ENCODE peak calls at places on chromosome 5, in six cellular contexts. One of them, this sample, is unnamed.
A peak's percentile ranks its signal among the peaks of the same experiment; 100 is the strongest.

GRCh38 chr5:176438959-176439757 is 9.0 kb upstream of the FAF2 start:
- DNase-seq in EL: peak; percentile 85
- DNase-seq in A172: peak; percentile 85
- DNase-seq in foreskin fibroblast: peak; percentile 82
- DNase-seq in sigmoid colon: no peak
- DNase-seq in stimulated activated CD8-positive, alpha-beta memory T cell treated with anti-CD3 and anti-CD28 coated beads, Interleukin-15, amount 100 ng/mL, for 1 hour: no peak
- DNase-seq in this sample: peak; percentile 85

GRCh38 chr5:124642148-124642547 is 104.3 kb downstream of the ZNF608 start:
- DNase-seq in stimulated activated CD8-positive, alpha-beta memory T cell treated with anti-CD3 and anti-CD28 coated beads, Interleukin-15, amount 100 ng/mL, for 1 hour: no peak
- DNase-seq in A172: no peak
- DNase-seq in foreskin fibroblast: no peak
- DNase-seq in sigmoid colon: no peak
- DNase-seq in EL: no peak
- DNase-seq in this sample: no peak

GRCh38 chr5:53298841-53299240 is 181.6 kb upstream of the FST start:
- DNase-seq in sigmoid colon: no peak
- DNase-seq in foreskin fibroblast: peak; percentile 69
- DNase-seq in EL: no peak
- DNase-seq in stimulated activated CD8-positive, alpha-beta memory T cell treated with anti-CD3 and anti-CD28 coated beads, Interleukin-15, amount 100 ng/mL, for 1 hour: no peak
- DNase-seq in A172: no peak
- DNase-seq in this sample: no peak

GRCh38 chr5:86565197-86565789 is 52.4 kb upstream of the COX7C start:
- DNase-seq in EL: no peak
- DNase-seq in stimulated activated CD8-positive, alpha-beta memory T cell treated with anti-CD3 and anti-CD28 coated beads, Interleukin-15, amount 100 ng/mL, for 1 hour: no peak
- DNase-seq in A172: no peak
- DNase-seq in sigmoid colon: no peak
- DNase-seq in foreskin fibroblast: no peak
- DNase-seq in this sample: no peak

GRCh38 chr5:164832545-164832944 is 1327.1 kb downstream of the MAT2B start:
- DNase-seq in foreskin fibroblast: no peak
- DNase-seq in EL: no peak
- DNase-seq in sigmoid colon: no peak
- DNase-seq in A172: no peak
- DNase-seq in stimulated activated CD8-positive, alpha-beta memory T cell treated with anti-CD3 and anti-CD28 coated beads, Interleukin-15, amount 100 ng/mL, for 1 hour: no peak
- DNase-seq in this sample: no peak

GRCh38 chr5:139974661-139975060 is 68.4 kb downstream of the NRG2 start:
- DNase-seq in stimulated activated CD8-positive, alpha-beta memory T cell treated with anti-CD3 and anti-CD28 coated beads, Interleukin-15, amount 100 ng/mL, for 1 hour: no peak
- DNase-seq in EL: no peak
- DNase-seq in A172: no peak
- DNase-seq in sigmoid colon: no peak
- DNase-seq in foreskin fibroblast: no peak
- DNase-seq in this sample: peak; percentile 33

GRCh38 chr5:169114466-169114865 is 186.5 kb downstream of the SLIT3 start:
- DNase-seq in A172: no peak
- DNase-seq in EL: no peak
- DNase-seq in sigmoid colon: no peak
- DNase-seq in foreskin fibroblast: no peak
- DNase-seq in stimulated activated CD8-positive, alpha-beta memory T cell treated with anti-CD3 and anti-CD28 coated beads, Interleukin-15, amount 100 ng/mL, for 1 hour: no peak
- DNase-seq in this sample: no peak

GRCh38 chr5:153523831-153524230 is 33.4 kb downstream of the GRIA1 start:
- DNase-seq in stimulated activated CD8-positive, alpha-beta memory T cell treated with anti-CD3 and anti-CD28 coated beads, Interleukin-15, amount 100 ng/mL, for 1 hour: no peak
- DNase-seq in foreskin fibroblast: peak; percentile 82
- DNase-seq in sigmoid colon: peak; percentile 76
- DNase-seq in A172: peak; percentile 29
- DNase-seq in EL: peak; percentile 86
- DNase-seq in this sample: no peak

GRCh38 chr5:177378884-177379883 is 5.0 kb upstream of the SLC34A1 start:
- DNase-seq in A172: peak; percentile 68
- DNase-seq in foreskin fibroblast: peak; percentile 69
- DNase-seq in sigmoid colon: no peak
- DNase-seq in EL: peak; percentile 83
- DNase-seq in stimulated activated CD8-positive, alpha-beta memory T cell treated with anti-CD3 and anti-CD28 coated beads, Interleukin-15, amount 100 ng/mL, for 1 hour: no peak
- DNase-seq in this sample: no peak

GRCh38 chr5:132483101-132483500 is 7.5 kb downstream of the IRF1 start:
- DNase-seq in stimulated activated CD8-positive, alpha-beta memory T cell treated with anti-CD3 and anti-CD28 coated beads, Interleukin-15, amount 100 ng/mL, for 1 hour: no peak
- DNase-seq in A172: no peak
- DNase-seq in foreskin fibroblast: no peak
- DNase-seq in EL: no peak
- DNase-seq in sigmoid colon: peak; percentile 35
- DNase-seq in this sample: no peak

GRCh38 chr5:159156839-159157238 is 52.5 kb downstream of the RNF145 start:
- DNase-seq in foreskin fibroblast: peak; percentile 86
- DNase-seq in stimulated activated CD8-positive, alpha-beta memory T cell treated with anti-CD3 and anti-CD28 coated beads, Interleukin-15, amount 100 ng/mL, for 1 hour: no peak
- DNase-seq in sigmoid colon: no peak
- DNase-seq in A172: peak; percentile 74
- DNase-seq in EL: peak; percentile 70
- DNase-seq in this sample: peak; percentile 76

GRCh38 chr5:33827885-33828284 is 63.9 kb downstream of the ADAMTS12 start:
- DNase-seq in foreskin fibroblast: peak; percentile 77
- DNase-seq in A172: peak; percentile 64
- DNase-seq in stimulated activated CD8-positive, alpha-beta memory T cell treated with anti-CD3 and anti-CD28 coated beads, Interleukin-15, amount 100 ng/mL, for 1 hour: no peak
- DNase-seq in EL: peak; percentile 86
- DNase-seq in sigmoid colon: no peak
- DNase-seq in this sample: no peak

GRCh38 chr5:127838661-127839060 is 135.5 kb downstream of the CCDC192 start:
- DNase-seq in foreskin fibroblast: peak; percentile 69
- DNase-seq in stimulated activated CD8-positive, alpha-beta memory T cell treated with anti-CD3 and anti-CD28 coated beads, Interleukin-15, amount 100 ng/mL, for 1 hour: no peak
- DNase-seq in EL: peak; percentile 66
- DNase-seq in A172: peak; percentile 55
- DNase-seq in sigmoid colon: no peak
- DNase-seq in this sample: peak; percentile 86

GRCh38 chr5:149636191-149636860 is 55.0 kb downstream of the ARHGEF37 start:
- DNase-seq in foreskin fibroblast: no peak
- DNase-seq in sigmoid colon: peak; percentile 60
- DNase-seq in EL: no peak
- DNase-seq in stimulated activated CD8-positive, alpha-beta memory T cell treated with anti-CD3 and anti-CD28 coated beads, Interleukin-15, amount 100 ng/mL, for 1 hour: no peak
- DNase-seq in A172: no peak
- DNase-seq in this sample: no peak

GRCh38 chr5:58452566-58453258 is 7.2 kb downstream of the PLK2 start:
- DNase-seq in EL: no peak
- DNase-seq in stimulated activated CD8-positive, alpha-beta memory T cell treated with anti-CD3 and anti-CD28 coated beads, Interleukin-15, amount 100 ng/mL, for 1 hour: no peak
- DNase-seq in A172: no peak
- DNase-seq in foreskin fibroblast: peak; percentile 37
- DNase-seq in sigmoid colon: no peak
- DNase-seq in this sample: no peak

GRCh38 chr5:153445875-153446567 is 44.4 kb upstream of the GRIA1 start:
- DNase-seq in EL: peak; percentile 53
- DNase-seq in foreskin fibroblast: peak; percentile 71
- DNase-seq in sigmoid colon: no peak
- DNase-seq in stimulated activated CD8-positive, alpha-beta memory T cell treated with anti-CD3 and anti-CD28 coated beads, Interleukin-15, amount 100 ng/mL, for 1 hour: no peak
- DNase-seq in A172: no peak
- DNase-seq in this sample: no peak

GRCh38 chr5:158407801-158408200 is 548.9 kb upstream of the CLINT1 start:
- DNase-seq in foreskin fibroblast: no peak
- DNase-seq in EL: no peak
- DNase-seq in sigmoid colon: no peak
- DNase-seq in stimulated activated CD8-positive, alpha-beta memory T cell treated with anti-CD3 and anti-CD28 coated beads, Interleukin-15, amount 100 ng/mL, for 1 hour: no peak
- DNase-seq in A172: no peak
- DNase-seq in this sample: no peak

GRCh38 chr5:179806250-179807045 is at the start of gene MGAT4B:
- DNase-seq in EL: peak; percentile 74
- DNase-seq in A172: no peak
- DNase-seq in foreskin fibroblast: peak; percentile 94
- DNase-seq in stimulated activated CD8-positive, alpha-beta memory T cell treated with anti-CD3 and anti-CD28 coated beads, Interleukin-15, amount 100 ng/mL, for 1 hour: no peak
- DNase-seq in sigmoid colon: peak; percentile 86
- DNase-seq in this sample: peak; percentile 83

GRCh38 chr5:125700380-125700856 is 722.8 kb upstream of the GRAMD2B start:
- DNase-seq in foreskin fibroblast: peak; percentile 23
- DNase-seq in sigmoid colon: no peak
- DNase-seq in EL: no peak
- DNase-seq in A172: no peak
- DNase-seq in stimulated activated CD8-positive, alpha-beta memory T cell treated with anti-CD3 and anti-CD28 coated beads, Interleukin-15, amount 100 ng/mL, for 1 hour: no peak
- DNase-seq in this sample: no peak

GRCh38 chr5:150214289-150214688 is 24.4 kb downstream of the SLC6A7 start:
- DNase-seq in EL: peak; percentile 25
- DNase-seq in stimulated activated CD8-positive, alpha-beta memory T cell treated with anti-CD3 and anti-CD28 coated beads, Interleukin-15, amount 100 ng/mL, for 1 hour: no peak
- DNase-seq in foreskin fibroblast: peak; percentile 50
- DNase-seq in A172: no peak
- DNase-seq in sigmoid colon: no peak
- DNase-seq in this sample: no peak

GRCh38 chr5:15365040-15365439 is 134.9 kb upstream of the FBXL7 start:
- DNase-seq in stimulated activated CD8-positive, alpha-beta memory T cell treated with anti-CD3 and anti-CD28 coated beads, Interleukin-15, amount 100 ng/mL, for 1 hour: no peak
- DNase-seq in A172: no peak
- DNase-seq in sigmoid colon: no peak
- DNase-seq in foreskin fibroblast: peak; percentile 52
- DNase-seq in EL: no peak
- DNase-seq in this sample: no peak

GRCh38 chr5:97528941-97529340 is 345.9 kb upstream of the RIOK2 start:
- DNase-seq in EL: peak; percentile 59
- DNase-seq in sigmoid colon: no peak
- DNase-seq in A172: peak; percentile 42
- DNase-seq in stimulated activated CD8-positive, alpha-beta memory T cell treated with anti-CD3 and anti-CD28 coated beads, Interleukin-15, amount 100 ng/mL, for 1 hour: no peak
- DNase-seq in foreskin fibroblast: peak; percentile 87
- DNase-seq in this sample: no peak

GRCh38 chr5:55694152-55694830 is 17.8 kb downstream of the SLC38A9 start:
- DNase-seq in foreskin fibroblast: peak; percentile 41
- DNase-seq in stimulated activated CD8-positive, alpha-beta memory T cell treated with anti-CD3 and anti-CD28 coated beads, Interleukin-15, amount 100 ng/mL, for 1 hour: no peak
- DNase-seq in sigmoid colon: no peak
- DNase-seq in EL: peak; percentile 40
- DNase-seq in A172: peak; percentile 29
- DNase-seq in this sample: peak; percentile 80

GRCh38 chr5:173625686-173626500 is 9.4 kb upstream of the BOD1 start:
- DNase-seq in foreskin fibroblast: peak; percentile 22
- DNase-seq in sigmoid colon: no peak
- DNase-seq in A172: no peak
- DNase-seq in stimulated activated CD8-positive, alpha-beta memory T cell treated with anti-CD3 and anti-CD28 coated beads, Interleukin-15, amount 100 ng/mL, for 1 hour: no peak
- DNase-seq in EL: peak; percentile 4
- DNase-seq in this sample: no peak

GRCh38 chr5:131355972-131356528 is 92.2 kb downstream of the CDC42SE2 start:
- DNase-seq in foreskin fibroblast: peak; percentile 31
- DNase-seq in stimulated activated CD8-positive, alpha-beta memory T cell treated with anti-CD3 and anti-CD28 coated beads, Interleukin-15, amount 100 ng/mL, for 1 hour: no peak
- DNase-seq in sigmoid colon: no peak
- DNase-seq in EL: peak; percentile 48
- DNase-seq in A172: no peak
- DNase-seq in this sample: no peak

GRCh38 chr5:53039855-53040254 is 50.7 kb downstream of the ITGA2 start:
- DNase-seq in foreskin fibroblast: no peak
- DNase-seq in sigmoid colon: no peak
- DNase-seq in stimulated activated CD8-positive, alpha-beta memory T cell treated with anti-CD3 and anti-CD28 coated beads, Interleukin-15, amount 100 ng/mL, for 1 hour: no peak
- DNase-seq in EL: no peak
- DNase-seq in A172: no peak
- DNase-seq in this sample: no peak

GRCh38 chr5:103505581-103506305 is 56.8 kb downstream of the NUDT12 start:
- DNase-seq in sigmoid colon: no peak
- DNase-seq in stimulated activated CD8-positive, alpha-beta memory T cell treated with anti-CD3 and anti-CD28 coated beads, Interleukin-15, amount 100 ng/mL, for 1 hour: no peak
- DNase-seq in foreskin fibroblast: peak; percentile 79
- DNase-seq in A172: peak; percentile 19
- DNase-seq in EL: peak; percentile 80
- DNase-seq in this sample: no peak

This sample was measured in mesendoderm.